ENCODE peak calls at places on chromosomes 1 and 21, in nine cellular contexts. One of them, this sample, is unnamed.

GRCh38 chr1:53982762-53983101 is 35.3 kb downstream of the LDLRAD1 start:
- DNase-seq in stomach: no peak
- DNase-seq in GM06990: no peak
- DNase-seq in RWPE1: no peak
- DNase-seq in HepG2: no peak
- DNase-seq in kidney: no peak
- DNase-seq in neural crest cell: no peak
- DNase-seq in AG09309: no peak
- DNase-seq in H9: no peak
- DNase-seq in this sample: no peak

GRCh38 chr1:231252336-231252735 is 11.3 kb downstream of the GNPAT start:
- DNase-seq in GM06990: no peak
- DNase-seq in stomach: no peak
- DNase-seq in H9: peak; percentile 29
- DNase-seq in HepG2: no peak
- DNase-seq in RWPE1: peak; percentile 8
- DNase-seq in kidney: no peak
- DNase-seq in neural crest cell: no peak
- DNase-seq in AG09309: no peak
- DNase-seq in this sample: no peak

GRCh38 chr1:241918879-241919278 is 38.7 kb upstream of the BECN2 start:
- DNase-seq in kidney: no peak
- DNase-seq in stomach: no peak
- DNase-seq in neural crest cell: no peak
- DNase-seq in H9: no peak
- DNase-seq in RWPE1: peak; percentile 61
- DNase-seq in AG09309: peak; percentile 47
- DNase-seq in GM06990: no peak
- DNase-seq in HepG2: no peak
- DNase-seq in this sample: no peak

GRCh38 chr21:44697811-44698734 is 1.1 kb downstream of the KRTAP10-12 start:
- DNase-seq in GM06990: no peak
- DNase-seq in kidney: peak; percentile 74
- DNase-seq in stomach: no peak
- DNase-seq in H9: peak; percentile 57
- DNase-seq in RWPE1: no peak
- DNase-seq in AG09309: no peak
- DNase-seq in neural crest cell: no peak
- DNase-seq in HepG2: peak; percentile 69
- DNase-seq in this sample: no peak

GRCh38 chr1:151837841-151838490 is 1.7 kb downstream of the C2CD4D start:
- DNase-seq in HepG2: no peak
- DNase-seq in AG09309: no peak
- DNase-seq in kidney: peak; percentile 83
- DNase-seq in RWPE1: no peak
- DNase-seq in stomach: no peak
- DNase-seq in GM06990: peak; percentile 61
- DNase-seq in H9: no peak
- DNase-seq in neural crest cell: no peak
- DNase-seq in this sample: no peak

GRCh38 chr1:67791261-67791660 is 42.0 kb downstream of the GNG12 start:
- DNase-seq in HepG2: no peak
- DNase-seq in stomach: no peak
- DNase-seq in neural crest cell: no peak
- DNase-seq in H9: no peak
- DNase-seq in kidney: no peak
- DNase-seq in AG09309: no peak
- DNase-seq in RWPE1: no peak
- DNase-seq in GM06990: no peak
- DNase-seq in this sample: no peak

GRCh38 chr1:208192989-208193388 is 51.2 kb downstream of the PLXNA2 start:
- DNase-seq in stomach: no peak
- DNase-seq in H9: no peak
- DNase-seq in kidney: no peak
- DNase-seq in HepG2: no peak
- DNase-seq in neural crest cell: no peak
- DNase-seq in RWPE1: no peak
- DNase-seq in AG09309: no peak
- DNase-seq in GM06990: no peak
- DNase-seq in this sample: no peak

GRCh38 chr21:45539046-45539795 is 3.0 kb downstream of the SLC19A1 start:
- DNase-seq in kidney: peak; percentile 71
- DNase-seq in RWPE1: no peak
- DNase-seq in H9: peak; percentile 25
- DNase-seq in neural crest cell: no peak
- DNase-seq in AG09309: no peak
- DNase-seq in GM06990: peak; percentile 2
- DNase-seq in stomach: peak; percentile 26
- DNase-seq in HepG2: no peak
- DNase-seq in this sample: no peak

GRCh38 chr1:236013330-236013729 is 51.6 kb downstream of the NID1 start:
- DNase-seq in HepG2: no peak
- DNase-seq in neural crest cell: no peak
- DNase-seq in kidney: no peak
- DNase-seq in stomach: no peak
- DNase-seq in H9: no peak
- DNase-seq in RWPE1: no peak
- DNase-seq in GM06990: no peak
- DNase-seq in AG09309: no peak
- DNase-seq in this sample: no peak

GRCh38 chr1:36224537-36225297 is 474 bp downstream of the THRAP3 start:
- DNase-seq in AG09309: peak; percentile 40
- DNase-seq in stomach: peak; percentile 65
- DNase-seq in GM06990: no peak
- DNase-seq in HepG2: peak; percentile 89
- DNase-seq in neural crest cell: peak; percentile 67
- DNase-seq in kidney: peak; percentile 94
- DNase-seq in RWPE1: peak; percentile 91
- DNase-seq in H9: peak; percentile 79
- DNase-seq in this sample: peak; percentile 55

GRCh38 chr1:150464422-150464826 is 22.8 kb upstream of the TARS2 start:
- DNase-seq in RWPE1: peak; percentile 64
- DNase-seq in GM06990: peak; percentile 31
- DNase-seq in stomach: peak; percentile 63
- DNase-seq in AG09309: no peak
- DNase-seq in HepG2: peak; percentile 51
- DNase-seq in kidney: no peak
- DNase-seq in neural crest cell: peak; percentile 73
- DNase-seq in H9: peak; percentile 67
- DNase-seq in this sample: peak; percentile 36

GRCh38 chr1:17011439-17012307 is at the start of gene ATP13A2:
- DNase-seq in AG09309: no peak
- DNase-seq in HepG2: peak; percentile 75
- DNase-seq in RWPE1: peak; percentile 83
- DNase-seq in GM06990: peak; percentile 88
- DNase-seq in stomach: peak; percentile 89
- DNase-seq in kidney: peak; percentile 90
- DNase-seq in H9: peak; percentile 95
- DNase-seq in neural crest cell: peak; percentile 61
- DNase-seq in this sample: peak; percentile 72

GRCh38 chr1:30515746-30516504 is 207.5 kb downstream of the MATN1 start:
- DNase-seq in H9: peak; percentile 21
- DNase-seq in stomach: peak; percentile 4
- DNase-seq in RWPE1: no peak
- DNase-seq in HepG2: no peak
- DNase-seq in kidney: no peak
- DNase-seq in AG09309: no peak
- DNase-seq in neural crest cell: no peak
- DNase-seq in GM06990: no peak
- DNase-seq in this sample: no peak

GRCh38 chr1:168129933-168130332 is 6.8 kb downstream of the GPR161 start:
- DNase-seq in neural crest cell: no peak
- DNase-seq in stomach: no peak
- DNase-seq in AG09309: no peak
- DNase-seq in GM06990: no peak
- DNase-seq in HepG2: no peak
- DNase-seq in RWPE1: no peak
- DNase-seq in kidney: no peak
- DNase-seq in H9: no peak
- DNase-seq in this sample: no peak

GRCh38 chr1:32112800-32113375 is 5.0 kb downstream of the KPNA6 start:
- DNase-seq in AG09309: no peak
- DNase-seq in HepG2: no peak
- DNase-seq in kidney: no peak
- DNase-seq in H9: no peak
- DNase-seq in stomach: no peak
- DNase-seq in neural crest cell: no peak
- DNase-seq in GM06990: no peak
- DNase-seq in RWPE1: no peak
- DNase-seq in this sample: no peak

GRCh38 chr1:151003175-151003574 is 3.5 kb downstream of the MINDY1 start:
- DNase-seq in neural crest cell: no peak
- DNase-seq in H9: no peak
- DNase-seq in AG09309: no peak
- DNase-seq in HepG2: no peak
- DNase-seq in GM06990: no peak
- DNase-seq in RWPE1: no peak
- DNase-seq in stomach: no peak
- DNase-seq in kidney: no peak
- DNase-seq in this sample: no peak

GRCh38 chr1:44406761-44407429 is 1.8 kb downstream of the RNF220 start:
- DNase-seq in HepG2: no peak
- DNase-seq in AG09309: no peak
- DNase-seq in GM06990: peak; percentile 25
- DNase-seq in stomach: no peak
- DNase-seq in RWPE1: no peak
- DNase-seq in H9: no peak
- DNase-seq in kidney: peak; percentile 72
- DNase-seq in neural crest cell: no peak
- DNase-seq in this sample: no peak

GRCh38 chr1:53317651-53318539 is 10.0 kb downstream of the LRP8 start:
- DNase-seq in neural crest cell: no peak
- DNase-seq in GM06990: no peak
- DNase-seq in kidney: peak; percentile 31
- DNase-seq in RWPE1: no peak
- DNase-seq in AG09309: no peak
- DNase-seq in stomach: no peak
- DNase-seq in H9: no peak
- DNase-seq in HepG2: no peak
- DNase-seq in this sample: no peak

GRCh38 chr1:82485591-82486369 is 685.0 kb downstream of the ADGRL2 start:
- DNase-seq in AG09309: no peak
- DNase-seq in kidney: no peak
- DNase-seq in H9: peak; percentile 67
- DNase-seq in HepG2: no peak
- DNase-seq in neural crest cell: no peak
- DNase-seq in RWPE1: peak; percentile 77
- DNase-seq in GM06990: no peak
- DNase-seq in stomach: no peak
- DNase-seq in this sample: no peak

GRCh38 chr1:176374967-176375569 is 87.9 kb upstream of the PAPPA2 start:
- DNase-seq in RWPE1: peak; percentile 49
- DNase-seq in AG09309: peak; percentile 31
- DNase-seq in stomach: peak; percentile 78
- DNase-seq in H9: peak; percentile 79
- DNase-seq in HepG2: peak; percentile 37
- DNase-seq in neural crest cell: peak; percentile 84
- DNase-seq in kidney: peak; percentile 81
- DNase-seq in GM06990: peak; percentile 19
- DNase-seq in this sample: peak; percentile 58

GRCh38 chr1:220378571-220379302 is 106.5 kb upstream of the RAB3GAP2 start:
- DNase-seq in GM06990: no peak
- DNase-seq in stomach: no peak
- DNase-seq in H9: no peak
- DNase-seq in HepG2: peak; percentile 5
- DNase-seq in RWPE1: no peak
- DNase-seq in kidney: no peak
- DNase-seq in neural crest cell: no peak
- DNase-seq in AG09309: no peak
- DNase-seq in this sample: no peak

GRCh38 chr1:228318823-228319241 is 87.8 kb downstream of the TRIM11 start:
- DNase-seq in HepG2: no peak
- DNase-seq in GM06990: no peak
- DNase-seq in neural crest cell: no peak
- DNase-seq in stomach: peak; percentile 22
- DNase-seq in AG09309: no peak
- DNase-seq in RWPE1: no peak
- DNase-seq in H9: no peak
- DNase-seq in kidney: no peak
- DNase-seq in this sample: no peak

DNA sequence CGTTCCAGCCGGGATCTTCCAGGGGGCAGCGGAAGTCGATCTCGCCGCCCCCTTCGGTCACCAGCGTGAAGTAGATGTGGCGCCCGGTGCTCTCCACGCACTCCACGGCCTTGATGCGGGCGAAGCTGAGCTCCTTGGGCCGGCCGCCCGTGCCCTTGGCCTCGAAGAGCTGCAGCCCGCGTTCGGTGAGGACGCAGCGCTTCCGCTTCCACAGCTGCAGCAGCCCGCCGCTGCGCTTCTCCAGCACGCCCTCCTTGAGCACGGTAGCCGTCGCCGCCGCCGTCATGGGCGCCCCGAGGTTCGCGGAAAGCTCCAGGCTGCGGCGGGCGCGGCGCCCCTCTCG is 516 bp downstream of the PHLDA3 start:
- DNase-seq in stomach: peak; percentile 44
- DNase-seq in GM06990: peak; percentile 58
- DNase-seq in HepG2: no peak
- DNase-seq in neural crest cell: peak; percentile 31
- DNase-seq in AG09309: no peak
- DNase-seq in H9: no peak
- DNase-seq in RWPE1: no peak
- DNase-seq in kidney: peak; percentile 79
- DNase-seq in this sample: no peak
- TF ChIP-seq CTCF in stomach: no peak
- TF ChIP-seq CTCF in GM06990: no peak
- TF ChIP-seq CTCF in HepG2: no peak
- TF ChIP-seq CTCF in neural crest cell: no peak
- TF ChIP-seq CTCF in AG09309: no peak
- TF ChIP-seq CTCF in H9: no peak
- TF ChIP-seq CTCF in RWPE1: no peak
- TF ChIP-seq CTCF in kidney: no peak
- TF ChIP-seq CTCF in this sample: no peak

GRCh38 chr1:50105430-50105829 is 3.3 kb upstream of the ELAVL4 start:
- DNase-seq in GM06990: no peak
- DNase-seq in neural crest cell: no peak
- DNase-seq in stomach: no peak
- DNase-seq in H9: no peak
- DNase-seq in kidney: no peak
- DNase-seq in HepG2: no peak
- DNase-seq in RWPE1: no peak
- DNase-seq in AG09309: no peak
- DNase-seq in this sample: no peak
- TF ChIP-seq CTCF in GM06990: no peak
- TF ChIP-seq CTCF in neural crest cell: peak; percentile 42
- TF ChIP-seq CTCF in stomach: no peak
- TF ChIP-seq CTCF in H9: no peak
- TF ChIP-seq CTCF in kidney: no peak
- TF ChIP-seq CTCF in HepG2: no peak
- TF ChIP-seq CTCF in RWPE1: no peak
- TF ChIP-seq CTCF in AG09309: no peak
- TF ChIP-seq CTCF in this sample: no peak

GRCh38 chr1:47002211-47002610 is 21.3 kb upstream of the CYP4X1 start:
- DNase-seq in GM06990: no peak
- DNase-seq in kidney: no peak
- DNase-seq in stomach: no peak
- DNase-seq in AG09309: no peak
- DNase-seq in H9: no peak
- DNase-seq in HepG2: no peak
- DNase-seq in RWPE1: peak; percentile 13
- DNase-seq in neural crest cell: no peak
- DNase-seq in this sample: no peak
- TF ChIP-seq CTCF in GM06990: peak; percentile 43
- TF ChIP-seq CTCF in kidney: peak; percentile 20
- TF ChIP-seq CTCF in stomach: no peak
- TF ChIP-seq CTCF in AG09309: no peak
- TF ChIP-seq CTCF in H9: peak; percentile 66
- TF ChIP-seq CTCF in HepG2: no peak
- TF ChIP-seq CTCF in RWPE1: peak; percentile 41
- TF ChIP-seq CTCF in neural crest cell: peak; percentile 56
- TF ChIP-seq CTCF in this sample: no peak

GRCh38 chr1:161038523-161039153 is at the start of gene TSTD1:
- DNase-seq in H9: peak; percentile 87
- DNase-seq in kidney: peak; percentile 90
- DNase-seq in neural crest cell: no peak
- DNase-seq in HepG2: no peak
- DNase-seq in AG09309: no peak
- DNase-seq in stomach: peak; percentile 80
- DNase-seq in RWPE1: peak; percentile 80
- DNase-seq in GM06990: peak; percentile 92
- DNase-seq in this sample: no peak
- TF ChIP-seq CTCF in H9: no peak
- TF ChIP-seq CTCF in kidney: no peak
- TF ChIP-seq CTCF in neural crest cell: peak; percentile 11
- TF ChIP-seq CTCF in HepG2: no peak
- TF ChIP-seq CTCF in AG09309: no peak
- TF ChIP-seq CTCF in stomach: no peak
- TF ChIP-seq CTCF in RWPE1: no peak
- TF ChIP-seq CTCF in GM06990: no peak
- TF ChIP-seq CTCF in this sample: no peak

This sample was measured in omental fat pad.